ENCODE peak calls at places on chromosomes 12 and 14, in five cellular contexts. One of them, this sample, is unnamed.

GRCh38 chr12:131091413-131091975 is 137.8 kb downstream of the ADGRD1 start:
- DNase-seq in GM13976: peak
- DNase-seq in stimulated activated CD8-positive, alpha-beta memory T cell treated with anti-CD3 and anti-CD28 coated beads, Interleukin-15, amount 100 ng/mL, for 24 hours: no peak
- DNase-seq in RCC 7860: no peak
- DNase-seq in Caco-2: no peak
- DNase-seq in this sample: no peak

GRCh38 chr14:52950898-52951729 is at the start of gene FERMT2:
- DNase-seq in GM13976: peak
- DNase-seq in stimulated activated CD8-positive, alpha-beta memory T cell treated with anti-CD3 and anti-CD28 coated beads, Interleukin-15, amount 100 ng/mL, for 24 hours: no peak
- DNase-seq in RCC 7860: peak
- DNase-seq in Caco-2: peak
- DNase-seq in this sample: peak

GRCh38 chr14:32345311-32345771 is 16.2 kb downstream of the AKAP6 start:
- DNase-seq in GM13976: no peak
- DNase-seq in stimulated activated CD8-positive, alpha-beta memory T cell treated with anti-CD3 and anti-CD28 coated beads, Interleukin-15, amount 100 ng/mL, for 24 hours: no peak
- DNase-seq in RCC 7860: no peak
- DNase-seq in Caco-2: no peak
- DNase-seq in this sample: no peak

GRCh38 chr14:51400142-51400541 is 160.1 kb downstream of the TMX1 start:
- DNase-seq in GM13976: no peak
- DNase-seq in stimulated activated CD8-positive, alpha-beta memory T cell treated with anti-CD3 and anti-CD28 coated beads, Interleukin-15, amount 100 ng/mL, for 24 hours: no peak
- DNase-seq in RCC 7860: no peak
- DNase-seq in Caco-2: no peak
- DNase-seq in this sample: no peak

GRCh38 chr14:77051101-77051500 is 22.6 kb upstream of the IRF2BPL start:
- DNase-seq in GM13976: no peak
- DNase-seq in stimulated activated CD8-positive, alpha-beta memory T cell treated with anti-CD3 and anti-CD28 coated beads, Interleukin-15, amount 100 ng/mL, for 24 hours: no peak
- DNase-seq in RCC 7860: no peak
- DNase-seq in Caco-2: no peak
- DNase-seq in this sample: no peak

GRCh38 chr12:32298917-32299316 is 100.4 kb upstream of the FGD4 start:
- DNase-seq in GM13976: no peak
- DNase-seq in stimulated activated CD8-positive, alpha-beta memory T cell treated with anti-CD3 and anti-CD28 coated beads, Interleukin-15, amount 100 ng/mL, for 24 hours: no peak
- DNase-seq in RCC 7860: no peak
- DNase-seq in Caco-2: no peak
- DNase-seq in this sample: no peak

GRCh38 chr12:60489071-60489470 is 893.2 kb downstream of the SLC16A7 start:
- DNase-seq in GM13976: no peak
- DNase-seq in stimulated activated CD8-positive, alpha-beta memory T cell treated with anti-CD3 and anti-CD28 coated beads, Interleukin-15, amount 100 ng/mL, for 24 hours: no peak
- DNase-seq in RCC 7860: no peak
- DNase-seq in Caco-2: no peak
- DNase-seq in this sample: no peak

GRCh38 chr12:115132145-115132544 is 448.2 kb upstream of the TBX3 start:
- DNase-seq in GM13976: no peak
- DNase-seq in stimulated activated CD8-positive, alpha-beta memory T cell treated with anti-CD3 and anti-CD28 coated beads, Interleukin-15, amount 100 ng/mL, for 24 hours: no peak
- DNase-seq in RCC 7860: no peak
- DNase-seq in Caco-2: peak
- DNase-seq in this sample: no peak

GRCh38 chr14:97380539-97380941 is 583.4 kb downstream of the VRK1 start:
- DNase-seq in GM13976: no peak
- DNase-seq in stimulated activated CD8-positive, alpha-beta memory T cell treated with anti-CD3 and anti-CD28 coated beads, Interleukin-15, amount 100 ng/mL, for 24 hours: no peak
- DNase-seq in RCC 7860: peak
- DNase-seq in Caco-2: no peak
- DNase-seq in this sample: no peak

GRCh38 chr12:89472508-89472907 is 52.1 kb downstream of the GALNT4 start:
- DNase-seq in GM13976: no peak
- DNase-seq in stimulated activated CD8-positive, alpha-beta memory T cell treated with anti-CD3 and anti-CD28 coated beads, Interleukin-15, amount 100 ng/mL, for 24 hours: no peak
- DNase-seq in RCC 7860: peak
- DNase-seq in Caco-2: no peak
- DNase-seq in this sample: no peak

GRCh38 chr14:53152909-53153701 is at the start of gene DDHD1:
- DNase-seq in GM13976: peak
- DNase-seq in stimulated activated CD8-positive, alpha-beta memory T cell treated with anti-CD3 and anti-CD28 coated beads, Interleukin-15, amount 100 ng/mL, for 24 hours: peak
- DNase-seq in RCC 7860: peak
- DNase-seq in Caco-2: peak
- DNase-seq in this sample: no peak

GRCh38 chr14:73249564-73250316 is 12.4 kb downstream of the PAPLN start:
- DNase-seq in GM13976: no peak
- DNase-seq in stimulated activated CD8-positive, alpha-beta memory T cell treated with anti-CD3 and anti-CD28 coated beads, Interleukin-15, amount 100 ng/mL, for 24 hours: no peak
- DNase-seq in RCC 7860: no peak
- DNase-seq in Caco-2: no peak
- DNase-seq in this sample: no peak

GRCh38 chr14:70886421-70887206 is 20.6 kb upstream of the PCNX1 start:
- DNase-seq in GM13976: no peak
- DNase-seq in stimulated activated CD8-positive, alpha-beta memory T cell treated with anti-CD3 and anti-CD28 coated beads, Interleukin-15, amount 100 ng/mL, for 24 hours: no peak
- DNase-seq in RCC 7860: no peak
- DNase-seq in Caco-2: no peak
- DNase-seq in this sample: no peak

GRCh38 chr14:103292426-103293374 is 41.3 kb upstream of the EIF5 start:
- DNase-seq in GM13976: peak
- DNase-seq in stimulated activated CD8-positive, alpha-beta memory T cell treated with anti-CD3 and anti-CD28 coated beads, Interleukin-15, amount 100 ng/mL, for 24 hours: peak
- DNase-seq in RCC 7860: peak
- DNase-seq in Caco-2: peak
- DNase-seq in this sample: peak

GRCh38 chr14:105056303-105056831 is 8.9 kb downstream of the GPR132 start:
- DNase-seq in GM13976: no peak
- DNase-seq in stimulated activated CD8-positive, alpha-beta memory T cell treated with anti-CD3 and anti-CD28 coated beads, Interleukin-15, amount 100 ng/mL, for 24 hours: no peak
- DNase-seq in RCC 7860: no peak
- DNase-seq in Caco-2: no peak
- DNase-seq in this sample: no peak

GRCh38 chr14:53368714-53369191 is 215.6 kb upstream of the DDHD1 start:
- DNase-seq in GM13976: no peak
- DNase-seq in stimulated activated CD8-positive, alpha-beta memory T cell treated with anti-CD3 and anti-CD28 coated beads, Interleukin-15, amount 100 ng/mL, for 24 hours: no peak
- DNase-seq in RCC 7860: no peak
- DNase-seq in Caco-2: no peak
- DNase-seq in this sample: no peak

GRCh38 chr14:93537962-93538361 is 107.2 kb downstream of the UNC79 start:
- DNase-seq in GM13976: no peak
- DNase-seq in stimulated activated CD8-positive, alpha-beta memory T cell treated with anti-CD3 and anti-CD28 coated beads, Interleukin-15, amount 100 ng/mL, for 24 hours: no peak
- DNase-seq in RCC 7860: no peak
- DNase-seq in Caco-2: no peak
- DNase-seq in this sample: no peak

GRCh38 chr12:81081726-81082125 is 3.8 kb downstream of the ACSS3 start:
- DNase-seq in GM13976: no peak
- DNase-seq in stimulated activated CD8-positive, alpha-beta memory T cell treated with anti-CD3 and anti-CD28 coated beads, Interleukin-15, amount 100 ng/mL, for 24 hours: no peak
- DNase-seq in RCC 7860: no peak
- DNase-seq in Caco-2: no peak
- DNase-seq in this sample: no peak

GRCh38 chr12:44847403-44847802 is 28.7 kb downstream of the NELL2 start:
- DNase-seq in GM13976: no peak
- DNase-seq in stimulated activated CD8-positive, alpha-beta memory T cell treated with anti-CD3 and anti-CD28 coated beads, Interleukin-15, amount 100 ng/mL, for 24 hours: no peak
- DNase-seq in RCC 7860: no peak
- DNase-seq in Caco-2: no peak
- DNase-seq in this sample: no peak

GRCh38 chr12:108616941-108617858 is 16.5 kb downstream of the SELPLG start:
- DNase-seq in GM13976: peak
- DNase-seq in stimulated activated CD8-positive, alpha-beta memory T cell treated with anti-CD3 and anti-CD28 coated beads, Interleukin-15, amount 100 ng/mL, for 24 hours: no peak
- DNase-seq in RCC 7860: peak
- DNase-seq in Caco-2: no peak
- DNase-seq in this sample: no peak

GRCh38 chr12:442235-442884 is 17.4 kb upstream of the B4GALNT3 start:
- DNase-seq in GM13976: no peak
- DNase-seq in stimulated activated CD8-positive, alpha-beta memory T cell treated with anti-CD3 and anti-CD28 coated beads, Interleukin-15, amount 100 ng/mL, for 24 hours: no peak
- DNase-seq in RCC 7860: peak
- DNase-seq in Caco-2: peak
- DNase-seq in this sample: peak

GRCh38 chr12:119679081-119679480 is 11.1 kb downstream of the PRKAB1 start:
- DNase-seq in GM13976: no peak
- DNase-seq in stimulated activated CD8-positive, alpha-beta memory T cell treated with anti-CD3 and anti-CD28 coated beads, Interleukin-15, amount 100 ng/mL, for 24 hours: no peak
- DNase-seq in RCC 7860: no peak
- DNase-seq in Caco-2: no peak
- DNase-seq in this sample: no peak

GRCh38 chr14:63361790-63362189 is 43.1 kb upstream of the GPHB5 start:
- DNase-seq in GM13976: no peak
- DNase-seq in stimulated activated CD8-positive, alpha-beta memory T cell treated with anti-CD3 and anti-CD28 coated beads, Interleukin-15, amount 100 ng/mL, for 24 hours: no peak
- DNase-seq in RCC 7860: no peak
- DNase-seq in Caco-2: peak
- DNase-seq in this sample: no peak

GRCh38 chr12:109707470-109707821 is 6.2 kb upstream of the FAM222A start:
- DNase-seq in GM13976: no peak
- DNase-seq in stimulated activated CD8-positive, alpha-beta memory T cell treated with anti-CD3 and anti-CD28 coated beads, Interleukin-15, amount 100 ng/mL, for 24 hours: no peak
- DNase-seq in RCC 7860: no peak
- DNase-seq in Caco-2: no peak
- DNase-seq in this sample: no peak

GRCh38 chr14:47665337-47666134 is 9.9 kb downstream of the MDGA2 start:
- DNase-seq in GM13976: no peak
- DNase-seq in stimulated activated CD8-positive, alpha-beta memory T cell treated with anti-CD3 and anti-CD28 coated beads, Interleukin-15, amount 100 ng/mL, for 24 hours: no peak
- DNase-seq in RCC 7860: no peak
- DNase-seq in Caco-2: no peak
- DNase-seq in this sample: no peak

GRCh38 chr12:56591111-56591510 is 39.0 kb downstream of the BAZ2A start:
- DNase-seq in GM13976: no peak
- DNase-seq in stimulated activated CD8-positive, alpha-beta memory T cell treated with anti-CD3 and anti-CD28 coated beads, Interleukin-15, amount 100 ng/mL, for 24 hours: no peak
- DNase-seq in RCC 7860: no peak
- DNase-seq in Caco-2: no peak
- DNase-seq in this sample: no peak

GRCh38 chr12:88854260-88854659 is 274.0 kb upstream of the KITLG start:
- DNase-seq in GM13976: no peak
- DNase-seq in stimulated activated CD8-positive, alpha-beta memory T cell treated with anti-CD3 and anti-CD28 coated beads, Interleukin-15, amount 100 ng/mL, for 24 hours: no peak
- DNase-seq in RCC 7860: peak
- DNase-seq in Caco-2: peak
- DNase-seq in this sample: peak

GRCh38 chr12:26278666-26279065 is 83.3 kb downstream of the SSPN start:
- DNase-seq in GM13976: no peak
- DNase-seq in stimulated activated CD8-positive, alpha-beta memory T cell treated with anti-CD3 and anti-CD28 coated beads, Interleukin-15, amount 100 ng/mL, for 24 hours: no peak
- DNase-seq in RCC 7860: no peak
- DNase-seq in Caco-2: no peak
- DNase-seq in this sample: no peak

GRCh38 chr12:52119398-52120254 is 40.1 kb downstream of the SMIM41 start:
- DNase-seq in GM13976: peak
- DNase-seq in stimulated activated CD8-positive, alpha-beta memory T cell treated with anti-CD3 and anti-CD28 coated beads, Interleukin-15, amount 100 ng/mL, for 24 hours: no peak
- DNase-seq in RCC 7860: peak
- DNase-seq in Caco-2: peak
- DNase-seq in this sample: peak

GRCh38 chr14:79197516-79197915 is 1013.8 kb downstream of the DIO2 start:
- DNase-seq in GM13976: no peak
- DNase-seq in stimulated activated CD8-positive, alpha-beta memory T cell treated with anti-CD3 and anti-CD28 coated beads, Interleukin-15, amount 100 ng/mL, for 24 hours: no peak
- DNase-seq in RCC 7860: no peak
- DNase-seq in Caco-2: no peak
- DNase-seq in this sample: no peak

GRCh38 chr14:86815341-86815740 is 1177.6 kb downstream of the GALC start:
- DNase-seq in GM13976: no peak
- DNase-seq in stimulated activated CD8-positive, alpha-beta memory T cell treated with anti-CD3 and anti-CD28 coated beads, Interleukin-15, amount 100 ng/mL, for 24 hours: no peak
- DNase-seq in RCC 7860: no peak
- DNase-seq in Caco-2: no peak
- DNase-seq in this sample: no peak

GRCh38 chr12:104669057-104669770 is 212.5 kb downstream of the CHST11 start:
- DNase-seq in GM13976: no peak
- DNase-seq in stimulated activated CD8-positive, alpha-beta memory T cell treated with anti-CD3 and anti-CD28 coated beads, Interleukin-15, amount 100 ng/mL, for 24 hours: no peak
- DNase-seq in RCC 7860: no peak
- DNase-seq in Caco-2: no peak
- DNase-seq in this sample: no peak

GRCh38 chr12:105561981-105562726 is 231.7 kb downstream of the C12orf75 start:
- DNase-seq in GM13976: no peak
- DNase-seq in stimulated activated CD8-positive, alpha-beta memory T cell treated with anti-CD3 and anti-CD28 coated beads, Interleukin-15, amount 100 ng/mL, for 24 hours: no peak
- DNase-seq in RCC 7860: peak
- DNase-seq in Caco-2: peak
- DNase-seq in this sample: peak

GRCh38 chr12:64682572-64683277 is 72.4 kb downstream of the RASSF3 start:
- DNase-seq in GM13976: no peak
- DNase-seq in stimulated activated CD8-positive, alpha-beta memory T cell treated with anti-CD3 and anti-CD28 coated beads, Interleukin-15, amount 100 ng/mL, for 24 hours: no peak
- DNase-seq in RCC 7860: no peak
- DNase-seq in Caco-2: no peak
- DNase-seq in this sample: no peak

GRCh38 chr12:106747973-106748436 is 26.5 kb upstream of the RIC8B start:
- DNase-seq in GM13976: peak
- DNase-seq in stimulated activated CD8-positive, alpha-beta memory T cell treated with anti-CD3 and anti-CD28 coated beads, Interleukin-15, amount 100 ng/mL, for 24 hours: no peak
- DNase-seq in RCC 7860: no peak
- DNase-seq in Caco-2: no peak
- DNase-seq in this sample: no peak